ENCODE peak calls at places on chromosomes 7 and 10, in five cellular contexts. I, Z, S, U and N are unnamed samples.

GRCh38 chr10:96292971-96293909 is 11.0 kb upstream of the DNTT start:
- DNase-seq in Z (peak), S (peak), I (no peak), U (peak), N (peak)

GRCh38 chr10:60290558-60290957 is 99.1 kb downstream of the ANK3 start:
- DNase-seq in I (no peak), S (no peak), Z (no peak), U (no peak), N (no peak)

GRCh38 chr7:94001396-94001795 is 2.8 kb downstream of the BET1 start:
- DNase-seq in U (no peak), I (no peak), S (no peak), Z (peak), N (no peak)

GRCh38 chr7:94236960-94237359 is 157.7 kb upstream of the COL1A2 start:
- DNase-seq in Z (no peak), I (no peak), U (no peak), S (no peak), N (no peak)

GRCh38 chr7:148697950-148698396 is 730 bp upstream of the CUL1 start:
- DNase-seq in U (no peak), S (no peak), I (no peak), Z (peak), N (no peak)

GRCh38 chr7:44293561-44294324 is 31.7 kb downstream of the CAMK2B start:
- DNase-seq in U (no peak), S (no peak), I (no peak), Z (no peak), N (no peak)

GRCh38 chr10:66180651-66181318 is 745.1 kb upstream of the LRRTM3 start:
- DNase-seq in U (peak), I (peak), Z (peak), S (peak), N (peak)

GRCh38 chr10:125151824-125152634 is 8.3 kb downstream of the CTBP2 start:
- DNase-seq in U (no peak), S (no peak), I (no peak), Z (no peak), N (no peak)

GRCh38 chr10:105352281-105352680 is 711.2 kb downstream of the SORCS3 start:
- DNase-seq in Z (no peak), U (no peak), I (no peak), S (no peak), N (no peak)

GRCh38 chr7:158442260-158442659 is 145.4 kb downstream of the PTPRN2 start:
- DNase-seq in I (no peak), U (peak), S (peak), Z (no peak), N (no peak)

GRCh38 chr7:105996860-105997737 is 34.0 kb downstream of the CDHR3 start:
- DNase-seq in S (no peak), I (no peak), Z (no peak), U (peak), N (no peak)

GRCh38 chr10:806451-807162 is 117.1 kb upstream of the DIP2C start:
- DNase-seq in I (no peak), S (no peak), U (no peak), Z (no peak), N (no peak)

GRCh38 chr7:80934286-80934685 is 15.4 kb upstream of the SEMA3C start:
- DNase-seq in S (no peak), I (no peak), U (no peak), Z (peak), N (no peak)

GRCh38 chr7:155824195-155824915 is 12.1 kb upstream of the SHH start:
- DNase-seq in S (no peak), Z (peak), I (no peak), U (no peak), N (no peak)

GRCh38 chr7:105594034-105594433 is 12.7 kb upstream of the EFCAB10 start:
- DNase-seq in I (no peak), U (no peak), Z (no peak), S (no peak), N (no peak)

GRCh38 chr7:116052006-116052405 is 21.4 kb upstream of the TFEC start:
- DNase-seq in U (no peak), S (no peak), Z (peak), I (no peak), N (no peak)

GRCh38 chr10:43594944-43595589 is 11.2 kb upstream of the ZNF485 start:
- DNase-seq in S (no peak), U (no peak), Z (peak), I (peak), N (no peak)

GRCh38 chr10:132374612-132375011 is 22.4 kb upstream of the PWWP2B start:
- DNase-seq in S (no peak), I (no peak), Z (no peak), U (no peak), N (no peak)

GRCh38 chr10:132572545-132572937 is 35.0 kb downstream of the INPP5A start:
- DNase-seq in S (peak), U (no peak), I (no peak), Z (peak), N (peak)

GRCh38 chr7:134562136-134562535 is 13.2 kb downstream of the AKR1B15 start:
- DNase-seq in Z (peak), U (no peak), S (no peak), I (no peak), N (no peak)

GRCh38 chr10:120429395-120429794 is 27.6 kb upstream of the PLPP4 start:
- DNase-seq in I (no peak), Z (no peak), S (no peak), U (no peak), N (no peak)

GRCh38 chr7:97373743-97374142 is 256.2 kb downstream of the SDHAF3 start:
- DNase-seq in U (no peak), S (no peak), Z (no peak), I (no peak), N (no peak)

GRCh38 chr10:132528064-132528800 is 9.4 kb upstream of the INPP5A start:
- DNase-seq in I (no peak), Z (peak), S (no peak), U (no peak), N (no peak)

GRCh38 chr7:47408675-47409074 is 173.2 kb downstream of the TNS3 start:
- DNase-seq in Z (no peak), S (no peak), U (no peak), I (no peak), N (no peak)

GRCh38 chr10:1424648-1425047 is 312.7 kb downstream of the ADARB2 start:
- DNase-seq in Z (no peak), S (no peak), I (no peak), U (no peak), N (no peak)

GRCh38 chr7:50556247-50556976 is 8.8 kb downstream of the DDC start:
- DNase-seq in Z (no peak), I (no peak), U (peak), S (no peak), N (no peak)

GRCh38 chr10:93386496-93387369 is 95.4 kb downstream of the MYOF start:
- DNase-seq in U (no peak), S (no peak), Z (no peak), I (no peak), N (no peak)

GRCh38 chr7:90512841-90513254 is 43.4 kb downstream of the PTTG1IP2 start:
- DNase-seq in S (no peak), I (no peak), Z (no peak), U (peak), N (no peak)

GRCh38 chr10:22246680-22247391 is 29.0 kb upstream of the EBLN1 start:
- DNase-seq in U (peak), I (no peak), Z (peak), S (peak), N (no peak)

DNA sequence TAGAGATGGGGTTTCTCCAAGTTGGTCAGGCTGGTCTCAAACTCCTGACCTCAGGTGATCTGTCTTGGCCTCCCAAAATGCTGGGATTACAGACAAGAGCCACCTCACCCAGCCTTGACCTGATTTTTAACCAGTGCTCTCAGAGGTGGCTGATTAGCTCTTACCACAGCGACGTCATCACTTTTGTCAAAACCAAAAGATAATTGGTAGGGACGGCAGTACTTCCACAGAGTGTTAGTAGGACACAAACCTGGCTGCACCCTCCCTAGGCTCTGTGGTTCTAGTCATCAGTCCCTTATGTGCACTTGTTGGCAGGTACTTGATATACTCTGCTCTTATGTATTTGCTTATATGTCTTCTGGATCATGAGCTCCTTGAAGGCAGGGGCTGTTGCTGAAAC is 74.0 kb downstream of the GPR141 start:
- DNase-seq in U (no peak), S (no peak), I (no peak), Z (no peak), N (no peak)
- TF ChIP-seq BHLHE40 in U (no peak), S (no peak), I (peak), Z (no peak), N (no peak)

GRCh38 chr10:20372748-20373147 is 524.4 kb downstream of the NEBL start:
- DNase-seq in U (no peak), I (no peak), S (no peak), Z (no peak), N (no peak)

GRCh38 chr10:20369863-20370736 is 527.0 kb downstream of the NEBL start:
- DNase-seq in S (no peak), Z (no peak), I (no peak), U (no peak), N (no peak)
- TF ChIP-seq BHLHE40 in S (no peak), Z (no peak), I (no peak), U (no peak), N (no peak)

GRCh38 chr10:80407836-80408197 is 534 bp upstream of the PRXL2A start:
- DNase-seq in S (peak), I (no peak), U (peak), Z (no peak), N (no peak)
- TF ChIP-seq BHLHE40 in S (no peak), I (no peak), U (no peak), Z (no peak), N (no peak)

GRCh38 chr7:76225379-76225778 is 23.7 kb downstream of the SRRM3 start:
- DNase-seq in I (no peak), Z (peak), U (no peak), S (no peak), N (peak)
- TF ChIP-seq BHLHE40 in I (no peak), Z (no peak), U (no peak), S (no peak), N (no peak)

DNA sequence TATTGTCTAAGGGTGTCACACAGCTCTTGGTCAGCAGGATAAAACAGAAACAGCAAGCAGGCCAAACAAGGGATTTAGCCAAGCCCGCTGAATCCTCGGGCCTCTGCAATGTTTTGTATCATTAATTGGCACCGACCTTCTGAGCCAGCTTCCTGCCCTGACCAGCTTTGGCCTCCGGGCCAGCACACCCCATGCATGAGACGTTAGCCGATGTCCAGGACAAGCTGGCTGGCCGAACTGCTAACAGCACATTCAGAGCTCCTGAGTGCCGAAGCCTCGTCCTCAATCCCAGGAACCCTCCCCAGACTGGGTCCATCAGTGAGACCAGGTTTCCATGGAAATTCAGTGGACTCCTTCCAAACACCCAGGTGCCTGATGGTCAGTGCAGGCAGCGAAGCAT is 134.3 kb upstream of the PFKP start:
- DNase-seq in I (no peak), S (no peak), U (no peak), Z (no peak), N (no peak)
- TF ChIP-seq BHLHE40 in I (no peak), S (no peak), U (no peak), Z (no peak), N (no peak)

GRCh38 chr7:69365588-69366241 is 232.6 kb upstream of the AUTS2 start:
- DNase-seq in Z (no peak), U (no peak), I (no peak), S (no peak), N (peak)
- TF ChIP-seq BHLHE40 in Z (no peak), U (no peak), I (no peak), S (no peak), N (no peak)

GRCh38 chr10:33353853-33354252 is 19.4 kb upstream of the NRP1 start:
- DNase-seq in Z (no peak), S (no peak), U (no peak), I (no peak), N (no peak)

GRCh38 chr10:33353334-33353733 is 18.9 kb upstream of the NRP1 start:
- DNase-seq in U (no peak), Z (no peak), I (no peak), S (no peak), N (no peak)

GRCh38 chr10:33352631-33353030 is 18.2 kb upstream of the NRP1 start:
- DNase-seq in S (no peak), U (no peak), I (no peak), Z (no peak), N (no peak)

GRCh38 chr10:33350041-33350440 is 15.6 kb upstream of the NRP1 start:
- DNase-seq in I (no peak), U (no peak), Z (no peak), S (no peak), N (no peak)

GRCh38 chr10:33352154-33352553 is 17.7 kb upstream of the NRP1 start:
- DNase-seq in I (no peak), U (no peak), S (no peak), Z (peak), N (no peak)
- TF ChIP-seq BHLHE40 in I (no peak), U (no peak), S (no peak), Z (no peak), N (no peak)

GRCh38 chr7:101911800-101912705 is 94.6 kb downstream of the CUX1 start:
- DNase-seq in Z (peak), I (no peak), S (no peak), U (peak), N (no peak)

GRCh38 chr7:101913247-101913721 is 95.9 kb downstream of the CUX1 start:
- DNase-seq in I (no peak), Z (no peak), U (no peak), S (no peak), N (no peak)

GRCh38 chr7:101912711-101913110 is 95.3 kb downstream of the CUX1 start:
- DNase-seq in S (no peak), Z (peak), U (no peak), I (no peak), N (no peak)

GRCh38 chr7:101913876-101914275 is 96.5 kb downstream of the CUX1 start:
- DNase-seq in Z (peak), S (no peak), I (no peak), U (no peak), N (no peak)

GRCh38 chr7:101911011-101911799 is 93.8 kb downstream of the CUX1 start:
- DNase-seq in I (no peak), S (no peak), Z (peak), U (no peak), N (no peak)
- TF ChIP-seq BHLHE40 in I (no peak), S (no peak), Z (no peak), U (no peak), N (no peak)

DNA sequence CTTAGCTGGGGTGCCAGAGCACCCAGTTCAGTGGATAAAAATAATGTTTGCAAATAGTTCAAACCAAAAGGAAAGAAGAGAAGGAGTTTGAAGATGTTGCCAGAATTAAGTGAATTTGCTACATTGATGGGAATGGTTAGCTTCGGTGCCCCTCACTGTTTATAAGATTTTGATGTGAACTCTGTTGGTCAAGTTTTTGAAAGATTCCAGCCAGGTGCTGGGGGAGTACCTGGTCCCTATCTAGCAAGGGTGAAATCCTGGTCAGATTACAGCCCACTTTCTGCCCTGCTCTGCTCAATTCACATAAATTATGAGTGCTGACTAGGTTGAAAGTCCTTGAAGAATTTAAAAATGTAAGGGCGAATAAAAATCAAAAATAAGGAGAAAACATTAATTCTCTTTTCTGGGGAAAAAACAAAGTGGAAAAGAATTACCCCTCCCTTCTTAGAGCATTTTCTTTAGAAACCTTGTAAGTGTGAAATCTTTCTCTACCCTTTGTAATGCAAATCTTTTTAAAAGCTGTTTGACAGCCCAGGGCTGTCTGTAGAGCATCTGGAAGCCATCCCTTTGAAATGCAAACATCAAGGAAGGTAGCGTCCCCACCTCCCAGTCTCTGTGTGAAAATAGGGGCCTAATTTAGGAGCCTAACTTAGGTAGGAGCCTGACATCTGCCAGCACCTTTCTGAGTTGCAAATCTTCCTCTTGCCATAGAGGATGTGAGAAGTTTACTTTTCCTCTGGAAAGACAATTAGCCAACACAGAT is 1.4 kb upstream of the GIMAP5 start:
- DNase-seq in Z (no peak), I (no peak), S (no peak), U (no peak), N (no peak)
- TF ChIP-seq BHLHE40 in Z (no peak), I (no peak), S (no peak), U (no peak), N (no peak)